ENCODE peak calls at places on chromosomes 6 and 20, in seven cellular contexts. One of them, this sample, is unnamed.

GRCh38 chr20:2749343-2749950 is 51.0 kb downstream of the CPXM1 start:
- DNase-seq in neural progenitor cell: no peak
- DNase-seq in SHP77: no peak
- DNase-seq in T-helper 17 cell: no peak
- DNase-seq in activated CD4-positive, alpha-beta memory T cell treated with anti-CD3 and anti-CD28 coated beads, Interleukin-2, amount 10 ng/mL, durations not matched to agents 7 days and 5 days: peak; percentile 9
- DNase-seq in MCF 10A: no peak
- DNase-seq in NCI-H510A treated with DMSO at 0.1 percent for 48 hours: no peak
- DNase-seq in this sample: no peak

GRCh38 chr6:64258302-64258701 is 622.7 kb downstream of the PHF3 start:
- DNase-seq in MCF 10A: no peak
- DNase-seq in T-helper 17 cell: no peak
- DNase-seq in neural progenitor cell: no peak
- DNase-seq in activated CD4-positive, alpha-beta memory T cell treated with anti-CD3 and anti-CD28 coated beads, Interleukin-2, amount 10 ng/mL, durations not matched to agents 7 days and 5 days: no peak
- DNase-seq in SHP77: no peak
- DNase-seq in NCI-H510A treated with DMSO at 0.1 percent for 48 hours: no peak
- DNase-seq in this sample: no peak

GRCh38 chr6:165987483-165988305 is 180.0 kb downstream of the TBXT start:
- DNase-seq in T-helper 17 cell: no peak
- DNase-seq in MCF 10A: peak; percentile 87
- DNase-seq in NCI-H510A treated with DMSO at 0.1 percent for 48 hours: peak; percentile 21
- DNase-seq in neural progenitor cell: peak; percentile 85
- DNase-seq in SHP77: peak; percentile 99
- DNase-seq in activated CD4-positive, alpha-beta memory T cell treated with anti-CD3 and anti-CD28 coated beads, Interleukin-2, amount 10 ng/mL, durations not matched to agents 7 days and 5 days: no peak
- DNase-seq in this sample: peak; percentile 14

GRCh38 chr6:41565701-41566100 is 19.5 kb downstream of the FOXP4 start:
- DNase-seq in MCF 10A: no peak
- DNase-seq in T-helper 17 cell: no peak
- DNase-seq in neural progenitor cell: no peak
- DNase-seq in SHP77: no peak
- DNase-seq in activated CD4-positive, alpha-beta memory T cell treated with anti-CD3 and anti-CD28 coated beads, Interleukin-2, amount 10 ng/mL, durations not matched to agents 7 days and 5 days: no peak
- DNase-seq in NCI-H510A treated with DMSO at 0.1 percent for 48 hours: no peak
- DNase-seq in this sample: no peak

GRCh38 chr20:49894073-49894470 is 21.3 kb downstream of the SPATA2 start:
- DNase-seq in activated CD4-positive, alpha-beta memory T cell treated with anti-CD3 and anti-CD28 coated beads, Interleukin-2, amount 10 ng/mL, durations not matched to agents 7 days and 5 days: peak; percentile 52
- DNase-seq in NCI-H510A treated with DMSO at 0.1 percent for 48 hours: no peak
- DNase-seq in neural progenitor cell: no peak
- DNase-seq in SHP77: no peak
- DNase-seq in MCF 10A: no peak
- DNase-seq in T-helper 17 cell: no peak
- DNase-seq in this sample: no peak

GRCh38 chr20:51688600-51688999 is 79.6 kb downstream of the ATP9A start:
- DNase-seq in activated CD4-positive, alpha-beta memory T cell treated with anti-CD3 and anti-CD28 coated beads, Interleukin-2, amount 10 ng/mL, durations not matched to agents 7 days and 5 days: no peak
- DNase-seq in neural progenitor cell: no peak
- DNase-seq in NCI-H510A treated with DMSO at 0.1 percent for 48 hours: no peak
- DNase-seq in SHP77: no peak
- DNase-seq in MCF 10A: no peak
- DNase-seq in T-helper 17 cell: no peak
- DNase-seq in this sample: no peak

GRCh38 chr6:118864330-118865166 is 29.4 kb upstream of the ASF1A start:
- DNase-seq in MCF 10A: no peak
- DNase-seq in neural progenitor cell: no peak
- DNase-seq in SHP77: no peak
- DNase-seq in NCI-H510A treated with DMSO at 0.1 percent for 48 hours: no peak
- DNase-seq in activated CD4-positive, alpha-beta memory T cell treated with anti-CD3 and anti-CD28 coated beads, Interleukin-2, amount 10 ng/mL, durations not matched to agents 7 days and 5 days: no peak
- DNase-seq in T-helper 17 cell: no peak
- DNase-seq in this sample: no peak

GRCh38 chr20:47146703-47147102 is 209.8 kb downstream of the ZMYND8 start:
- DNase-seq in SHP77: no peak
- DNase-seq in neural progenitor cell: peak; percentile 26
- DNase-seq in T-helper 17 cell: no peak
- DNase-seq in NCI-H510A treated with DMSO at 0.1 percent for 48 hours: no peak
- DNase-seq in activated CD4-positive, alpha-beta memory T cell treated with anti-CD3 and anti-CD28 coated beads, Interleukin-2, amount 10 ng/mL, durations not matched to agents 7 days and 5 days: no peak
- DNase-seq in MCF 10A: peak; percentile 13
- DNase-seq in this sample: no peak

GRCh38 chr6:8858854-8859257 is 423.5 kb upstream of the SLC35B3 start:
- DNase-seq in NCI-H510A treated with DMSO at 0.1 percent for 48 hours: no peak
- DNase-seq in activated CD4-positive, alpha-beta memory T cell treated with anti-CD3 and anti-CD28 coated beads, Interleukin-2, amount 10 ng/mL, durations not matched to agents 7 days and 5 days: no peak
- DNase-seq in neural progenitor cell: no peak
- DNase-seq in T-helper 17 cell: no peak
- DNase-seq in MCF 10A: no peak
- DNase-seq in SHP77: no peak
- DNase-seq in this sample: no peak

GRCh38 chr6:97294451-97294850 is 11.4 kb upstream of the MMS22L start:
- DNase-seq in activated CD4-positive, alpha-beta memory T cell treated with anti-CD3 and anti-CD28 coated beads, Interleukin-2, amount 10 ng/mL, durations not matched to agents 7 days and 5 days: no peak
- DNase-seq in T-helper 17 cell: no peak
- DNase-seq in NCI-H510A treated with DMSO at 0.1 percent for 48 hours: no peak
- DNase-seq in neural progenitor cell: no peak
- DNase-seq in MCF 10A: peak; percentile 14
- DNase-seq in SHP77: no peak
- DNase-seq in this sample: no peak

GRCh38 chr6:131398176-131398575 is 174.8 kb upstream of the ARG1 start:
- DNase-seq in MCF 10A: no peak
- DNase-seq in activated CD4-positive, alpha-beta memory T cell treated with anti-CD3 and anti-CD28 coated beads, Interleukin-2, amount 10 ng/mL, durations not matched to agents 7 days and 5 days: no peak
- DNase-seq in neural progenitor cell: no peak
- DNase-seq in NCI-H510A treated with DMSO at 0.1 percent for 48 hours: no peak
- DNase-seq in T-helper 17 cell: no peak
- DNase-seq in SHP77: no peak
- DNase-seq in this sample: no peak

GRCh38 chr20:6492396-6493055 is 275.0 kb upstream of the BMP2 start:
- DNase-seq in MCF 10A: no peak
- DNase-seq in activated CD4-positive, alpha-beta memory T cell treated with anti-CD3 and anti-CD28 coated beads, Interleukin-2, amount 10 ng/mL, durations not matched to agents 7 days and 5 days: no peak
- DNase-seq in SHP77: no peak
- DNase-seq in T-helper 17 cell: no peak
- DNase-seq in NCI-H510A treated with DMSO at 0.1 percent for 48 hours: no peak
- DNase-seq in neural progenitor cell: no peak
- DNase-seq in this sample: peak; percentile 52

GRCh38 chr6:11194399-11195274 is 37.8 kb downstream of the NEDD9 start:
- DNase-seq in NCI-H510A treated with DMSO at 0.1 percent for 48 hours: no peak
- DNase-seq in SHP77: no peak
- DNase-seq in activated CD4-positive, alpha-beta memory T cell treated with anti-CD3 and anti-CD28 coated beads, Interleukin-2, amount 10 ng/mL, durations not matched to agents 7 days and 5 days: no peak
- DNase-seq in T-helper 17 cell: no peak
- DNase-seq in neural progenitor cell: peak; percentile 44
- DNase-seq in MCF 10A: no peak
- DNase-seq in this sample: no peak

GRCh38 chr6:142842423-142843261 is 102.3 kb downstream of the HIVEP2 start:
- DNase-seq in neural progenitor cell: no peak
- DNase-seq in T-helper 17 cell: peak; percentile 39
- DNase-seq in SHP77: no peak
- DNase-seq in activated CD4-positive, alpha-beta memory T cell treated with anti-CD3 and anti-CD28 coated beads, Interleukin-2, amount 10 ng/mL, durations not matched to agents 7 days and 5 days: peak; percentile 52
- DNase-seq in NCI-H510A treated with DMSO at 0.1 percent for 48 hours: no peak
- DNase-seq in MCF 10A: peak; percentile 58
- DNase-seq in this sample: no peak

GRCh38 chr6:24719125-24719931 is at the start of gene C6orf62:
- DNase-seq in SHP77: no peak
- DNase-seq in MCF 10A: peak; percentile 68
- DNase-seq in neural progenitor cell: peak; percentile 45
- DNase-seq in NCI-H510A treated with DMSO at 0.1 percent for 48 hours: no peak
- DNase-seq in activated CD4-positive, alpha-beta memory T cell treated with anti-CD3 and anti-CD28 coated beads, Interleukin-2, amount 10 ng/mL, durations not matched to agents 7 days and 5 days: peak; percentile 64
- DNase-seq in T-helper 17 cell: peak; percentile 33
- DNase-seq in this sample: no peak